ENCODE peak calls at places on chromosomes 2 and 18, in four cellular contexts. T, Q, F and B are unnamed samples.

GRCh38 chr2:30691948-30692828 is 115.1 kb downstream of the CAPN13 start:
- DNase-seq in F (no peak), T (peak; percentile 16), Q (no peak), B (no peak)

GRCh38 chr2:70949086-70949485 is 13.4 kb downstream of the ATP6V1B1 start:
- DNase-seq in F (no peak), T (peak; percentile 13), Q (peak; percentile 3), B (no peak)

GRCh38 chr2:114550364-114550763 is 107.9 kb downstream of the DPP10 start:
- DNase-seq in T (peak; percentile 63), Q (no peak), F (no peak), B (no peak)

GRCh38 chr18:21489119-21489750 is 111.3 kb downstream of the ESCO1 start:
- DNase-seq in Q (no peak), T (peak; percentile 73), F (peak; percentile 54), B (peak; percentile 33)

GRCh38 chr2:23757686-23758433 is 169.1 kb downstream of the ATAD2B start:
- DNase-seq in F (peak; percentile 81), T (peak; percentile 44), Q (no peak), B (peak; percentile 46)

GRCh38 chr2:12170151-12170550 is 423.7 kb downstream of the LPIN1 start:
- DNase-seq in F (no peak), Q (no peak), T (no peak), B (no peak)

GRCh38 chr2:190766174-190766572 is 114.4 kb upstream of the GLS start:
- DNase-seq in T (no peak), Q (no peak), F (no peak), B (no peak)

GRCh38 chr2:113002677-113003076 is 2.6 kb upstream of the IL36A start:
- DNase-seq in F (no peak), T (no peak), Q (no peak), B (no peak)

GRCh38 chr2:31137211-31138036 is 816 bp downstream of the GALNT14 start:
- DNase-seq in F (no peak), T (peak; percentile 61), Q (peak; percentile 21), B (no peak)

GRCh38 chr2:203871371-203871983 is 3.9 kb downstream of the CTLA4 start:
- DNase-seq in Q (peak; percentile 63), T (no peak), F (no peak), B (no peak)

GRCh38 chr2:214076527-214076926 is 334.3 kb upstream of the VWC2L start:
- DNase-seq in Q (no peak), T (peak; percentile 7), F (no peak), B (peak; percentile 22)

GRCh38 chr2:196284901-196285589 is 113.7 kb upstream of the STK17B start:
- DNase-seq in T (no peak), Q (no peak), F (no peak), B (no peak)

GRCh38 chr2:164388511-164388910 is 232.8 kb downstream of the GRB14 start:
- DNase-seq in Q (no peak), F (peak; percentile 94), T (peak; percentile 78), B (peak; percentile 54)

GRCh38 chr18:55323051-55323994 is 264.7 kb downstream of the TCF4 start:
- DNase-seq in F (peak; percentile 15), T (peak; percentile 15), Q (no peak), B (no peak)

GRCh38 chr2:100821255-100821912 is 1.4 kb downstream of the NPAS2 start:
- DNase-seq in F (no peak), T (no peak), Q (no peak), B (no peak)

GRCh38 chr2:30808695-30809094 is 1.4 kb upstream of the CAPN13 start:
- DNase-seq in F (no peak), T (no peak), Q (no peak), B (no peak)

GRCh38 chr2:124261456-124261855 is 236.4 kb downstream of the CNTNAP5 start:
- DNase-seq in F (no peak), Q (no peak), T (no peak), B (no peak)

GRCh38 chr18:23847321-23847986 is 158.2 kb downstream of the LAMA3 start:
- DNase-seq in F (no peak), Q (no peak), T (no peak), B (no peak)

GRCh38 chr2:180655842-180656454 is 324.5 kb upstream of the UBE2E3 start:
- DNase-seq in F (no peak), Q (no peak), T (peak; percentile 61), B (no peak)

GRCh38 chr18:23964282-23965238 is 50.0 kb upstream of the TTC39C start:
- DNase-seq in F (no peak), Q (peak; percentile 61), T (peak; percentile 13), B (no peak)

GRCh38 chr2:241775223-241776177 is 1.1 kb upstream of the GAL3ST2 start:
- DNase-seq in Q (peak; percentile 10), T (no peak), F (peak; percentile 69), B (peak; percentile 62)

GRCh38 chr2:238449909-238450417 is 23.2 kb downstream of the ASB1 start:
- DNase-seq in Q (no peak), F (no peak), T (no peak), B (no peak)

GRCh38 chr18:7548226-7548625 is 18.9 kb upstream of the PTPRM start:
- DNase-seq in F (no peak), T (no peak), Q (no peak), B (no peak)

GRCh38 chr2:98027535-98027934 is 31.8 kb upstream of the TMEM131 start:
- DNase-seq in Q (no peak), T (no peak), F (no peak), B (no peak)

GRCh38 chr2:127577973-127578372 is 42.5 kb downstream of the MYO7B start:
- DNase-seq in T (no peak), Q (peak; percentile 8), F (no peak), B (no peak)

GRCh38 chr2:74850816-74851566 is 17.1 kb downstream of the HK2 start:
- DNase-seq in Q (no peak), T (no peak), F (peak; percentile 89), B (peak; percentile 72)

GRCh38 chr2:68196120-68196716 is 38.5 kb downstream of the PNO1 start:
- DNase-seq in F (peak; percentile 11), Q (no peak), T (peak; percentile 80), B (peak; percentile 40)

GRCh38 chr2:239407112-239407511 is 6.3 kb upstream of the HDAC4 start:
- DNase-seq in Q (no peak), T (no peak), F (no peak), B (no peak)